ENCODE peak calls at places on chromosome 17, in eight cellular contexts. I, S, E, F, O, R, N and G are unnamed samples.

GRCh38 chr17:78466786-78467715 is 88.6 kb downstream of the PGS1 start:
- DNase-seq in R (no peak), E (no peak), S (no peak), N (no peak), O (no peak), I (no peak), F (no peak), G (no peak)

GRCh38 chr17:21425736-21426135 is 49.6 kb downstream of the KCNJ12 start:
- DNase-seq in E (no peak), O (peak), N (no peak), R (no peak), F (no peak), S (no peak), I (no peak), G (no peak)

GRCh38 chr17:4944163-4944553 is 4.1 kb downstream of the RNF167 start:
- DNase-seq in F (no peak), N (peak), R (no peak), O (no peak), E (no peak), S (no peak), I (no peak), G (no peak)

GRCh38 chr17:83062818-83063671 is 16.4 kb upstream of the METRNL start:
- DNase-seq in I (no peak), R (peak), N (no peak), F (peak), O (no peak), E (no peak), S (no peak), G (peak)

GRCh38 chr17:53979991-53980390 is 157.3 kb downstream of the KIF2B start:
- DNase-seq in E (no peak), R (no peak), O (no peak), S (no peak), I (no peak), F (no peak), N (no peak), G (no peak)

GRCh38 chr17:45742251-45742650 is 41.9 kb upstream of the CRHR1 start:
- DNase-seq in S (no peak), E (no peak), I (no peak), F (no peak), N (no peak), R (no peak), O (no peak), G (no peak)

GRCh38 chr17:27379863-27380533 is 76.2 kb upstream of the KSR1 start:
- DNase-seq in R (peak), F (peak), I (peak), N (no peak), E (no peak), O (peak), S (peak), G (peak)

GRCh38 chr17:74532115-74532514 is 840 bp upstream of the CD300LB start:
- DNase-seq in I (peak), S (peak), N (peak), O (no peak), R (peak), E (no peak), F (peak), G (peak)

GRCh38 chr17:7426896-7427488 is 1.6 kb downstream of the SPEM2 start:
- DNase-seq in E (no peak), O (no peak), I (no peak), N (no peak), F (no peak), R (no peak), S (no peak), G (no peak)

GRCh38 chr17:61235001-61235820 is 164.4 kb upstream of the TBX2 start:
- DNase-seq in S (no peak), I (no peak), O (no peak), E (no peak), F (no peak), R (no peak), N (no peak), G (no peak)

GRCh38 chr17:61230461-61230860 is 169.2 kb upstream of the TBX2 start:
- DNase-seq in R (no peak), N (no peak), E (no peak), S (no peak), O (no peak), I (no peak), F (no peak), G (no peak)

GRCh38 chr17:61230972-61231820 is 168.4 kb upstream of the TBX2 start:
- DNase-seq in E (no peak), R (no peak), O (no peak), S (no peak), N (no peak), F (no peak), I (no peak), G (no peak)

GRCh38 chr17:61234102-61234750 is 165.4 kb upstream of the TBX2 start:
- DNase-seq in E (no peak), S (no peak), O (no peak), F (no peak), N (no peak), I (no peak), R (no peak), G (no peak)

DNA sequence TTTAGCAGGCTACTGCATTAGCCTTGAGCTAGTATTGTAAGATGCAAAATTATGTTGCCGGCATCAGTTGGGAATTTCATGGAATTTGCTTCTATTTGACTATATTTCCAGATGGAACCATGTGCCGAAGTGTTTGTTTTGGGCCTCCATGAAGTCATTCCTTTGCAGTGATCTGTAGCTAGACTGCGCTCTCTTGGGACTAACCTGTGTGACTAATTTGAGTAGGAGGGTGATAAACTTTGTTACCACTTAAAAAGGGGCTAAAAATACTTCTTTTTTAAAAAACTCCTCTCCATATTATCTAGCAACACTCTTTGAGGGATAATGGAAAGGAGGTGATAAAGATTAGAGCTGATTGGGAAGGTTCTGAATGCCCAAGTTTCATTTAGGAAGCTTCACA is 166.8 kb upstream of the TBX2 start:
- DNase-seq in I (no peak), S (no peak), F (no peak), E (no peak), R (no peak), O (no peak), N (no peak), G (no peak)
- H3K4me3 ChIP-seq in I (no peak), S (no peak), F (no peak), E (no peak), R (no peak), O (no peak), N (no peak), G (no peak)

GRCh38 chr17:81487089-81487486 is 25.5 kb downstream of the ACTG1 start:
- DNase-seq in F (no peak), R (no peak), N (no peak), S (no peak), E (no peak), O (no peak), I (no peak), G (no peak)
- H3K4me3 ChIP-seq in F (no peak), R (peak), N (no peak), S (peak), E (peak), O (no peak), I (no peak), G (peak)

DNA sequence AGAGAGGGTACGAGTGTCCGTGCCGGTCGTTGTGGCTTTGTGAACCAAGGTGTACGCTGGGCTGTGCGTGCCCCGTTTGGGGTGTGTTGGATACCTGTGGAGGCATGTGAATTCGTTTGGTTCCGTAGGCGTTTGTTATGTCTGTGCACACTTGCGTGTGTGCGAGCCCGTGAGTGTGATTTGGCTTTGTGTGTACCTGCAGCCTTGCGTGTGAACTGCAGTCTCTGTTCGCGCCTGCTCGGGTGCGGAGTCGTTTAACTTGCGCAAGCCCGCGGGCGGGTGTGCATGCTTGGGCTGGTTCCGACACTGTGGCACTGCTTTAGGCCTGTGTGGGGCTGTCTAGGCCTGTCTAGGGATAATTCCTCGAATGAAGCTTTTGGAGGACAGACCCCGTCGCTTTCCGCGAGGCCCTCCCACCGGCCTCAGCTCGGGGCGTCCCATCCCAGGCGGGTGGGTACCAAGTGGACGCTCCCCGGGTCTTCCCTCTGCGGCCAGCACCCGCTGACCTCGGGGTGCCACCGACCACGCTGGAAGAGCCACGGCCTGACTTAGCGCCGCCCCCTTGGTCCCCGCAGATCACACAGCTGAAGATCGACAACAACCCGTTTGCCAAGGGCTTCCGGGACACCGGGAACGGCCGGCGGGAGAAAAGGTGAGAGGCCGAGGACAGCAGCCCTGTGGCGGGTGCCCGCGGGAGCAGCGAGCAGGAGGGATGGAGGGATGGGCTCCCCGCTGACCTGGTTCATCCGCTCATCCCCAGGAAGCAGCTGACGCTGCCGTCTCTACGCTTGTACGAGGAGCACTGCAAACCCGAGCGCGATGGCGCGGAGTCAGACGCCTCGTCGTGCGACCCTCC is 4.4 kb downstream of the TBX2 start:
- DNase-seq in N (no peak), E (no peak), I (peak), S (peak), O (peak), F (peak), R (peak), G (no peak)
- H3K4me3 ChIP-seq in N (no peak), E (no peak), I (no peak), S (peak), O (no peak), F (peak), R (peak), G (peak)

DNA sequence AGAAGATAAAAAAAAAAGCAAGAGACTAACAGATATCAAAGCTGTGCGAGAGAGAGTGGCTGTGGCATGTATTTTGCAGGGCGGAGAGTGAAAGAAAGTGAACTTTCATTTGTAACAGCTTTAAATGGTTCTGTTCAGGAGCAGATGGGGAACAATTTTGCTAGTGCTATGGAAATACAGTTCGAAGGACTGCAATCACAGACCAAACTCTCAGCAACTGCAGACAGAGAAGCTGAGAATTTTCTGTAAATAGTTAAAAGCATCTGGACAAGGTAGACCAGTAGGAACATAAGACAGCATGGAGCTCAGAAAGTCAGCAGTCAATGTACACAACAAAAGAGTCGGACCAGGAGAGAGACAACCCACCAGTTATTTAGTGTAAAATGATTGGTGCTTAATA is 62.3 kb downstream of the TBX4 start:
- DNase-seq in I (no peak), N (peak), S (no peak), F (no peak), R (no peak), E (no peak), O (no peak), G (no peak)
- H3K4me3 ChIP-seq in I (no peak), N (no peak), S (no peak), F (no peak), R (no peak), E (no peak), O (no peak), G (no peak)

GRCh38 chr17:60887607-60888028 is 210.0 kb downstream of the BCAS3 start:
- DNase-seq in I (no peak), N (no peak), F (no peak), R (no peak), O (peak), E (no peak), S (no peak), G (no peak)
- H3K4me3 ChIP-seq in I (no peak), N (no peak), F (no peak), R (peak), O (peak), E (peak), S (no peak), G (no peak)

GRCh38 chr17:49502258-49502657 is 7.2 kb downstream of the NGFR start:
- DNase-seq in E (no peak), R (no peak), S (no peak), F (no peak), I (no peak), N (no peak), O (no peak), G (no peak)
- H3K4me3 ChIP-seq in E (no peak), R (no peak), S (no peak), F (no peak), I (no peak), N (no peak), O (no peak), G (no peak)